ENCODE peak calls at places on chromosomes 11 and 22, in four cellular contexts. One of them, this sample, is unnamed.

GRCh38 chr11:71446942-71447688 is 1.1 kb downstream of the DHCR7 start:
- DNase-seq in H1: no peak
- DNase-seq in HepG2: peak
- DNase-seq in K562: no peak
- DNase-seq in this sample: peak

GRCh38 chr22:20807315-20807752 is 33.4 kb downstream of the SERPIND1 start:
- DNase-seq in H1: no peak
- DNase-seq in HepG2: no peak
- DNase-seq in K562: peak
- DNase-seq in this sample: no peak

GRCh38 chr11:43197357-43197756 is 114.4 kb upstream of the API5 start:
- DNase-seq in H1: no peak
- DNase-seq in K562: no peak
- DNase-seq in HepG2: no peak
- DNase-seq in this sample: no peak

GRCh38 chr11:86588566-86589090 is 83.8 kb downstream of the ME3 start:
- DNase-seq in HepG2: no peak
- DNase-seq in H1: no peak
- DNase-seq in K562: no peak
- DNase-seq in this sample: peak

GRCh38 chr11:112321521-112322172 is 61.0 kb upstream of the PLET1 start:
- DNase-seq in K562: no peak
- DNase-seq in HepG2: peak
- DNase-seq in H1: no peak
- DNase-seq in this sample: no peak

GRCh38 chr22:40462195-40462988 is 92.0 kb downstream of the SGSM3 start:
- DNase-seq in HepG2: peak
- DNase-seq in H1: no peak
- DNase-seq in K562: no peak
- DNase-seq in this sample: no peak

GRCh38 chr11:47351159-47352126 is 1.1 kb downstream of the MYBPC3 start:
- DNase-seq in H1: no peak
- DNase-seq in K562: no peak
- DNase-seq in HepG2: no peak
- DNase-seq in this sample: no peak

GRCh38 chr22:37469416-37470086 is 16.6 kb downstream of the MFNG start:
- DNase-seq in HepG2: no peak
- DNase-seq in H1: no peak
- DNase-seq in K562: no peak
- DNase-seq in this sample: no peak

GRCh38 chr11:59144096-59144495 is 1.4 kb downstream of the FAM111A start:
- DNase-seq in HepG2: no peak
- DNase-seq in K562: no peak
- DNase-seq in H1: no peak
- DNase-seq in this sample: peak

GRCh38 chr11:29962243-29962642 is 54.6 kb downstream of the KCNA4 start:
- DNase-seq in HepG2: no peak
- DNase-seq in H1: peak
- DNase-seq in K562: no peak
- DNase-seq in this sample: no peak

DNA sequence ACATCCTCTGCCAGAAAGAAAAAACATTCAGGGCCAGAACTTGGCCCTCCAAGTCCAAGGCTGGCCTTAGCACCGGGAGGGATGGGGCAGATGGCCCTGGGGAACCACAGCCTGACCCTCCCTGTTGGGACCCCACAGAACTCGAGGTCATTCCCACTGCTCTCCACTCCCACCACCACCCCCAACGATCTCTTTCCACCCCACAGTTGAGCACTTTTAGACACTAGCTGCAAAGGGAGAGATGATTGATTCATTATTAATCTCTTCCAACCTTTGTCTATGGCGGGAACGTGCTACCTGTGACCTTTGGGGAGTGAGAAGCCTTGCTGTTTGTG is 869.7 kb downstream of the BRD1 start:
- DNase-seq in HepG2: no peak
- DNase-seq in H1: no peak
- DNase-seq in K562: no peak
- DNase-seq in this sample: no peak
- TF ChIP-seq JUN in HepG2: no peak
- TF ChIP-seq JUN in H1: no peak
- TF ChIP-seq JUN in K562: no peak
- TF ChIP-seq JUN in this sample: no peak

GRCh38 chr11:114190630-114191029 is 105.6 kb upstream of the NNMT start:
- DNase-seq in HepG2: no peak
- DNase-seq in K562: no peak
- DNase-seq in H1: no peak
- DNase-seq in this sample: no peak

GRCh38 chr11:114188851-114189570 is 107.2 kb upstream of the NNMT start:
- DNase-seq in K562: no peak
- DNase-seq in HepG2: no peak
- DNase-seq in H1: no peak
- DNase-seq in this sample: no peak

GRCh38 chr11:114183041-114183511 is 113.1 kb upstream of the NNMT start:
- DNase-seq in K562: no peak
- DNase-seq in HepG2: no peak
- DNase-seq in H1: no peak
- DNase-seq in this sample: no peak

GRCh38 chr11:114185436-114185835 is 110.8 kb upstream of the NNMT start:
- DNase-seq in H1: no peak
- DNase-seq in HepG2: no peak
- DNase-seq in K562: no peak
- DNase-seq in this sample: no peak

DNA sequence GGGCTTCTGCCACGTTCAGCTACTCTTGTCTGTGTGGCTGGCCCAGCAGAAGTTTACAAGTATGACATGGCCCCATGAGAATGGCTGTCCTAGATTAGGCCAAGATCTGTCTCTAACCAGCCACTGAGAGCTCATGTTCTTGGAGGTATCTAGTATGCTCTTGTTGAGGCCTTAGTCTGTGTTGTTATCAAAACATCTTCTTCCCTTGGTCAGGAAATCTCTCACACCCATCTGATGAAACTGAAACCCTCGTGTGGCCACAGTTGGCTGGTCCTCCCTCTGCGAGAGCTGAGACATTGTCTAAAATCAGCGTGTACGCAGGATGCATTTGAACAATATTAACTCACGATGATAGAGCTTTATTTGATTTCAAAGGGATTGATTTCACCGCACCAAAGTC is 109.0 kb upstream of the NNMT start:
- DNase-seq in HepG2: no peak
- DNase-seq in H1: no peak
- DNase-seq in K562: no peak
- DNase-seq in this sample: no peak
- H2AFZ ChIP-seq in HepG2: no peak
- H2AFZ ChIP-seq in H1: no peak
- H2AFZ ChIP-seq in K562: peak
- H2AFZ ChIP-seq in this sample: no peak

GRCh38 chr22:50728523-50728931 is 9.5 kb upstream of the ACR start:
- DNase-seq in HepG2: no peak
- DNase-seq in K562: no peak
- DNase-seq in H1: no peak
- DNase-seq in this sample: no peak

GRCh38 chr22:50731811-50732624 is 6.0 kb upstream of the ACR start:
- DNase-seq in K562: peak
- DNase-seq in H1: peak
- DNase-seq in HepG2: peak
- DNase-seq in this sample: no peak

GRCh38 chr22:50730941-50731661 is 6.9 kb upstream of the ACR start:
- DNase-seq in HepG2: no peak
- DNase-seq in H1: peak
- DNase-seq in K562: no peak
- DNase-seq in this sample: no peak

GRCh38 chr22:50729391-50730012 is 8.5 kb upstream of the ACR start:
- DNase-seq in H1: no peak
- DNase-seq in K562: no peak
- DNase-seq in HepG2: no peak
- DNase-seq in this sample: no peak

GRCh38 chr22:50730013-50730891 is 7.8 kb upstream of the ACR start:
- DNase-seq in HepG2: no peak
- DNase-seq in H1: peak
- DNase-seq in K562: no peak
- DNase-seq in this sample: no peak
- TF ChIP-seq JUN in HepG2: no peak
- TF ChIP-seq JUN in H1: no peak
- TF ChIP-seq JUN in K562: no peak
- TF ChIP-seq JUN in this sample: no peak

GRCh38 chr11:69011624-69012091 is 1.4 kb downstream of the MRGPRF start:
- DNase-seq in H1: no peak
- DNase-seq in K562: no peak
- DNase-seq in HepG2: no peak
- DNase-seq in this sample: no peak
- H2AFZ ChIP-seq in H1: no peak
- H2AFZ ChIP-seq in K562: no peak
- H2AFZ ChIP-seq in HepG2: no peak
- H2AFZ ChIP-seq in this sample: no peak

GRCh38 chr11:19243601-19244000 is 2.9 kb upstream of the E2F8 start:
- DNase-seq in H1: no peak
- DNase-seq in HepG2: no peak
- DNase-seq in K562: no peak
- DNase-seq in this sample: no peak

GRCh38 chr11:19244084-19244483 is 3.3 kb upstream of the E2F8 start:
- DNase-seq in H1: no peak
- DNase-seq in K562: no peak
- DNase-seq in HepG2: peak
- DNase-seq in this sample: no peak

GRCh38 chr11:19244621-19245020 is 3.9 kb upstream of the E2F8 start:
- DNase-seq in HepG2: no peak
- DNase-seq in K562: no peak
- DNase-seq in H1: no peak
- DNase-seq in this sample: no peak

GRCh38 chr11:19246816-19247215 is 6.1 kb upstream of the E2F8 start:
- DNase-seq in H1: no peak
- DNase-seq in HepG2: no peak
- DNase-seq in K562: no peak
- DNase-seq in this sample: no peak

DNA sequence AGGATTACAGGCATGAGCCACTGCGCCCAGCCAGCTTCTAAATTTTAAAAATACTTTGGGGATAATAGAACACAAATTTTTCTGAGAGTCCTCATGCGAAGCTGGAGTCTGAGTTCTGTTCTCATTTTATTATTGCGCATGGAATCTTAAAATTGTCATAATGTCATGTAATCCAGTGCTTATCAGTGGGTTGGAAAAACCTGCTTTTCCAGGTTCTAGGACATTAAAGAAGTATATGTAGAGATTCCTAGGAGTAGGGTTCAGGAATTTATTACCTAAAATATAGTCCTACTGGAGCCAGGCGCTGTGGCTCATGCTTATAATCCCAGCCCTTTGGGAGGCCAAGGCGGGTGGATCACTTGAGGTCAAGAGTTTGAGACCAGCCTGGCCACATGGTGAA is 4.6 kb upstream of the E2F8 start:
- DNase-seq in K562: no peak
- DNase-seq in HepG2: no peak
- DNase-seq in H1: no peak
- DNase-seq in this sample: no peak
- TF ChIP-seq JUN in K562: no peak
- TF ChIP-seq JUN in HepG2: no peak
- TF ChIP-seq JUN in H1: no peak
- TF ChIP-seq JUN in this sample: no peak

GRCh38 chr11:119684361-119685072 is 44.5 kb downstream of the NECTIN1 start:
- DNase-seq in HepG2: peak
- DNase-seq in K562: peak
- DNase-seq in H1: no peak
- DNase-seq in this sample: peak
- H2AFZ ChIP-seq in HepG2: no peak
- H2AFZ ChIP-seq in K562: no peak
- H2AFZ ChIP-seq in H1: no peak
- H2AFZ ChIP-seq in this sample: peak

DNA sequence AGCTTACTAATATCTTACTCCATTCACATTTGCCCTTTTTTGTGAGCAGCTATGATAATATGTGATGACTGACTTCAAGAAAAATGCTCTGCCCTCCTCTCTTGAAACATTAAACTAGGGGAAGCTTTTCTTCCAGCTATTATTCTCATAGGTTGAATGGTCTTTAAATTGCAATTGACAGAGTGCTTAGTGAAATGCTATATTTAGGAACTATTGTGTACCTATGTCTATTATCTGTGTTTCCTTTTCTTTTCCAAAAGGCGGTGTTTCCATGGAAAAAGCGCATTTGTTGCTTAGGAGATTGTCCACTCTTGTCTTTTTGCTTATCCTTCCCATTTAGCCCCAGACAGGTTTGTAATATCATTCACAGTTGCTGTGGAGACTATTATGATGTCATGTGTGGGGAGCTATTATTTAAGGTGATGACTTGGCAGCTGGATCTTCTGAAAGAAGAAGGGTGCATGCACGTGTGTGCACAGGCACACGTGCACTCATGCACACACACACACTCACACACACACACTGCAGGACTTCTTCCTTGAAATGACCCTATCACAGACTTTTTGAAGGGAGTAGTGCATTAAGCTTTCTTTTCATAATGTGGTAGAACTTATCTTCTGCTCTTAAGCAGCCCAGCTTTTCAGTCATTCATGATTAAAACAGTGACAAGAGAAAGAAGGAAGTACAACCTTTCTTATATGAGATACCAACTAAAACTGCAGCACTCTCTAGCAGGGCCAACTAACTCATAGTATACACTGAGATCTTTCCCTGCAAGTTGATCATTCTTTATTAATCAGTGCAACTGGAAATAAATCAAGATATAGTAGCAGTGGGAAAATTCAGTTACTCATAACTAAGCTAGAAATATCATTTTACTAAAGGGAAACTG is 340.8 kb upstream of the MTNR1B start:
- DNase-seq in K562: no peak
- DNase-seq in HepG2: no peak
- DNase-seq in H1: no peak
- DNase-seq in this sample: no peak
- TF ChIP-seq JUN in K562: no peak
- TF ChIP-seq JUN in HepG2: no peak
- TF ChIP-seq JUN in H1: no peak
- TF ChIP-seq JUN in this sample: no peak

GRCh38 chr22:46060292-46061123 is 83.5 kb upstream of the WNT7B start:
- DNase-seq in HepG2: no peak
- DNase-seq in H1: no peak
- DNase-seq in K562: no peak
- DNase-seq in this sample: no peak
- H2AFZ ChIP-seq in HepG2: no peak
- H2AFZ ChIP-seq in H1: peak
- H2AFZ ChIP-seq in K562: no peak
- H2AFZ ChIP-seq in this sample: peak

DNA sequence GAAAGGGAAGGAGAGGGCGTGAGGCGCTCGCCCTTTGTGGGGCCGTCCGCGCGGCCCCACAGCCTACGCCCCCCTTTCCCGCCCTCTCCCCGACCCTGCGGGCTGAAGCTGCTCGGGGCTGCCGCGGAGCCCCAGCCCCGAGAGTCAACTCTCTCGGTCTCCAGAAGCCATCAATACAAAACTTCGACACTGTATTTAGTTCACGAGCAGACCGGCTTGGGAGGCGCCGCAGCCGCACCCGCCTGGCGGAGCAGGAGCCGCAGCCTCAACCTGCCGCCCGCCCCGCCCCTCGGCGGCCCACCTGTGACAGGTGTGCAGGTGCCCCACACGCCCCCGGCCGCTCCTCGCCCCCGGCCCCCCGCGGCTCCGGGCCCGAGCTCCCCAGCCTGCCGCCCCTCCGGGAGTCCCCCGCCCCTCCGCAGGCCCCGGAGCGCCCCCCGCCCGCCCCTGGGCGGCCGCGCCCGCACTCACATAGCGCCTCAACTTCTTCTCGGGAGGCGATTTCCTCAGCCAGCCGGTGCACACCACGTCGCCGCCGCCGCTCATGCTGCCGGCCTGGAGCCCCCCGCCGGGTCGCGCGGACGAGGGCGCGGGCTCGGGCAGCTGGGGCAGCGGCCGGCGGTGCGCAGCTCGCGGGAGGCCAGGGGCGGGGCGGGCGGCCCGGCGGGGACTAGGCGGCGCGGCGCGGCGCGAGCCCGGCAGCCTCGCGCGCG is at the start of gene GAB2:
- DNase-seq in K562: no peak
- DNase-seq in H1: peak
- DNase-seq in HepG2: no peak
- DNase-seq in this sample: peak
- TF ChIP-seq JUN in K562: no peak
- TF ChIP-seq JUN in H1: no peak
- TF ChIP-seq JUN in HepG2: no peak
- TF ChIP-seq JUN in this sample: no peak

This sample was measured in endothelial cell of umbilical vein.